ENCODE peak calls at places on chromosomes 11 and 22, in four cellular contexts. O is heart left ventricle, Y is adrenal gland, L is H1. C is an unnamed sample.

GRCh38 chr22:22092101-22092500 is 109.5 kb upstream of the TOP3B start:
- DNase-seq in O (no peak), L (no peak), Y (no peak), C (no peak)

GRCh38 chr11:2572491-2573239 is 127.1 kb downstream of the KCNQ1OT1 start:
- DNase-seq in Y (peak), O (no peak), L (no peak), C (peak)

GRCh38 chr11:64401775-64402174 is 42.8 kb downstream of the RPS6KA4 start:
- DNase-seq in Y (no peak), L (no peak), O (no peak), C (no peak)

GRCh38 chr11:71355266-71355665 is 92.9 kb downstream of the DHCR7 start:
- DNase-seq in Y (no peak), L (no peak), O (no peak), C (no peak)

GRCh38 chr11:113538801-113539200 is 63.6 kb upstream of the DRD2 start:
- DNase-seq in O (no peak), Y (no peak), L (no peak), C (no peak)

GRCh38 chr22:39309881-39310714 is 9.3 kb downstream of the RPL3 start:
- DNase-seq in Y (peak), O (no peak), L (no peak), C (no peak)

GRCh38 chr11:126567419-126567818 is 211.9 kb downstream of the ST3GAL4 start:
- DNase-seq in Y (no peak), O (no peak), L (no peak), C (no peak)

GRCh38 chr11:36157151-36157519 is 132.1 kb downstream of the COMMD9 start:
- DNase-seq in Y (no peak), L (no peak), O (no peak), C (no peak)

GRCh38 chr11:68543594-68543993 is 83.0 kb downstream of the PPP6R3 start:
- DNase-seq in Y (no peak), L (no peak), O (no peak), C (no peak)

GRCh38 chr11:68545347-68545746 is 84.8 kb downstream of the PPP6R3 start:
- DNase-seq in O (no peak), Y (no peak), L (no peak), C (no peak)

GRCh38 chr11:68542617-68543016 is 82.1 kb downstream of the PPP6R3 start:
- DNase-seq in O (no peak), Y (peak), L (no peak), C (no peak)

GRCh38 chr11:68539370-68539769 is 78.8 kb downstream of the PPP6R3 start:
- DNase-seq in O (no peak), L (no peak), Y (no peak), C (no peak)

DNA sequence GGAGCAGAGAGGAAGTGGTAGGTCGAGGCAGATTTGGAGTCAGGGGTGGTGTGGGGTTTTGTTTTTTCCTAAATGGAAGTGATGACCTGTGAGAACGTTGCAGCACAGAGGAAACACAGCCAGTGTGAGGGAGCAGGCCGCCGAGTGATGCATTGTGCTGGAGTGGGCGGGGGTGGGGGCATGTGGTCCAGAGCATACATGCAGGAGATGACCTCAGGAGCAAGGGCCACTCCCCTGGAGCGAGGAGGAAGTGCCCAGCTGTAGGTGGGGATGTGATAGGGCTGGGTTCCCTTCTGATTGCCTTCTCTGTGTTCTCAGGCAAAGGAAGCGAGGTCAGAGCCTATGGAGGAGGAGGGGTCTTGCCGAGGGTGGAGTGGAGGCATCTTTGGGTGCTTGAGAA is 81.4 kb downstream of the PPP6R3 start:
- DNase-seq in Y (no peak), L (no peak), O (no peak), C (no peak)
- H3K27ac ChIP-seq in Y (peak), L (no peak), O (no peak), C (no peak)

GRCh38 chr22:41237707-41238569 is 2.8 kb downstream of the CHADL start:
- DNase-seq in Y (peak), O (peak), L (no peak), C (peak)
- TF ChIP-seq POLR2A in Y (no peak), O (no peak), L (peak), C (peak)

GRCh38 chr11:102610198-102610597 is 14.9 kb downstream of the MMP20 start:
- DNase-seq in O (no peak), Y (no peak), L (no peak), C (no peak)

GRCh38 chr11:102614485-102614884 is 10.6 kb downstream of the MMP20 start:
- DNase-seq in Y (no peak), O (no peak), L (no peak), C (no peak)

GRCh38 chr11:102608699-102609098 is 16.4 kb downstream of the MMP20 start:
- DNase-seq in O (no peak), Y (no peak), L (no peak), C (no peak)

GRCh38 chr11:102613455-102613854 is 11.7 kb downstream of the MMP20 start:
- DNase-seq in Y (no peak), L (no peak), O (no peak), C (no peak)

GRCh38 chr11:102611291-102611690 is 13.8 kb downstream of the MMP20 start:
- DNase-seq in L (no peak), O (no peak), Y (no peak), C (no peak)
- TF ChIP-seq CTCF in L (no peak), O (no peak), Y (no peak), C (no peak)

GRCh38 chr11:14362613-14363012 is 3.6 kb upstream of the RRAS2 start:
- DNase-seq in Y (no peak), L (no peak), O (peak), C (peak)
- H3K27ac ChIP-seq in Y (no peak), L (no peak), O (peak), C (no peak)

GRCh38 chr11:58573451-58574104 is 2.1 kb downstream of the LPXN start:
- DNase-seq in O (no peak), L (no peak), Y (peak), C (no peak)
- TF ChIP-seq POLR2A in O (no peak), L (no peak), Y (no peak), C (no peak)

DNA sequence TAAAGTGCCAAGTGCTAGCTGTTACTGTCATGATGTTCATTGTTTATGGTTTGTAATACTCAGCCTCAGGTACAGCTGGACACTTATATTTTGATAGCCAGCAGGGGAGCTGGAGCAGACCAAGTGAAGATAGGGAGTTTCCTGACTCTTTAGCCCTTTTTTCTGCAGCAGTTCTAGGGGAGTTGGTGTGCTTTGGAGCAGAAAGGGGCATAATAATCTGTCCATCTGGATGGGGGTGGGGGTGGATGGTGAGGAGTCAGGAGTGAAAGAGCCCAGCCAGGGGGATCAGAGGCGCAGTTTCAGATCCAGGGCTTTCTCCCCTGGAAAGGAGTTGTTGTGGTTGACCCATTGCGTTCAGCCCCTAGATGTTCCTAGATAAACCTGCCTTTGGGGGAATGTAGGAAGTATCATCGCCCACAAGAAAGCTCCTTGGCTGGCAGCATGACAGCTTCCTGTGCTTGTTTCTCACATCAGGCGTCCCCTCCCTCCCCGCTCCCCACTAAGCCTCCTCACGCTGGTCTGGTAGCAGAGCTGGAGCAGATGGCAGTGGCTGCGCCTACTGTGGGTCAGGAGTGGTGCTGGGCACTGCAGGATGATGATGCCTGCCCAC is 41.9 kb downstream of the MED15 start:
- DNase-seq in Y (no peak), L (no peak), O (no peak), C (no peak)
- TF ChIP-seq CTCF in Y (no peak), L (no peak), O (no peak), C (no peak)

GRCh38 chr11:74696932-74697687 is 34.1 kb downstream of the CHRDL2 start:
- DNase-seq in O (peak), Y (peak), L (no peak), C (peak)
- H3K27ac ChIP-seq in O (peak), Y (peak), L (no peak), C (peak)

GRCh38 chr11:6326980-6327379 is 6.7 kb upstream of the CAVIN3 start:
- DNase-seq in L (no peak), Y (no peak), O (no peak), C (no peak)
- TF ChIP-seq POLR2A in L (no peak), Y (no peak), O (no peak), C (no peak)

GRCh38 chr11:77505956-77506355 is 32.1 kb upstream of the PAK1 start:
- DNase-seq in L (no peak), O (no peak), Y (no peak), C (no peak)

GRCh38 chr11:77510095-77510494 is 36.2 kb upstream of the PAK1 start:
- DNase-seq in L (no peak), Y (no peak), O (no peak), C (no peak)

GRCh38 chr11:77512092-77512491 is 38.2 kb upstream of the PAK1 start:
- DNase-seq in Y (no peak), O (peak), L (no peak), C (no peak)

GRCh38 chr11:77506857-77507256 is 33.0 kb upstream of the PAK1 start:
- DNase-seq in L (no peak), O (no peak), Y (no peak), C (no peak)

DNA sequence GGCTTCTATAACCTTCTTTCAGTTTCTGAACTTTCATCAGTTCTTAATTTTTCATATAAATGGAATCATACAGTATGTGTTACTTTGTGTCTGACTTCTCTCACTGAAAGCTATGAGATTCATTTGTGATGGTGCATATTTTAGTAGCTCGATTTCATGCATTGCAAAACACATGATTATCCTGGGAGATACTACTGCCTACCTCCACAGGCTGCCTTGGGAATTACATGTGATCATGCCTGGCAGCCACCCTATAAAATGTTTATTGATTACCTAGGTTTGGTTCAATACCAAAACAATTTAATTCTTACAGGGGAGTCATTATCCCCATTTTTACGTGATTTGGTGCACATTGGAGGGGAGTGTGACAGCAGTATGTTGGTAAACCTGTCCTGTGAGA is 34.1 kb upstream of the PAK1 start:
- DNase-seq in Y (no peak), O (no peak), L (no peak), C (no peak)
- TF ChIP-seq CTCF in Y (no peak), O (no peak), L (no peak), C (peak)

C was measured in right lobe of liver.